ENCODE peak calls at places on chromosomes 11 and 22, in seven cellular contexts. One of them, this sample, is unnamed.

GRCh38 chr22:20063271-20064139 is 16.5 kb upstream of the DGCR8 start:
- DNase-seq in ascending aorta: no peak
- DNase-seq in right atrium auricular region: no peak
- DNase-seq in stimulated activated CD4-positive, alpha-beta T cell treated with anti-CD3 and anti-CD28 coated beads, Interleukin-2, amount 100 ng/mL, for 48 hours: no peak
- DNase-seq in Calu3: no peak
- DNase-seq in kidney glomerular epithelial cell: no peak
- DNase-seq in activated CD4-positive, alpha-beta T cell treated with anti-CD3 and anti-CD28 coated beads for 48 hours: no peak
- DNase-seq in this sample: no peak

GRCh38 chr22:30298005-30298701 is 8.8 kb upstream of the CASTOR1 start:
- DNase-seq in ascending aorta: no peak
- DNase-seq in right atrium auricular region: no peak
- DNase-seq in stimulated activated CD4-positive, alpha-beta T cell treated with anti-CD3 and anti-CD28 coated beads, Interleukin-2, amount 100 ng/mL, for 48 hours: no peak
- DNase-seq in Calu3: peak
- DNase-seq in kidney glomerular epithelial cell: no peak
- DNase-seq in activated CD4-positive, alpha-beta T cell treated with anti-CD3 and anti-CD28 coated beads for 48 hours: no peak
- DNase-seq in this sample: no peak

GRCh38 chr11:67665537-67666302 is 8.7 kb downstream of the ALDH3B2 start:
- DNase-seq in ascending aorta: no peak
- DNase-seq in right atrium auricular region: no peak
- DNase-seq in stimulated activated CD4-positive, alpha-beta T cell treated with anti-CD3 and anti-CD28 coated beads, Interleukin-2, amount 100 ng/mL, for 48 hours: no peak
- DNase-seq in Calu3: peak
- DNase-seq in kidney glomerular epithelial cell: no peak
- DNase-seq in activated CD4-positive, alpha-beta T cell treated with anti-CD3 and anti-CD28 coated beads for 48 hours: no peak
- DNase-seq in this sample: no peak

GRCh38 chr22:23471698-23472097 is 108.4 kb downstream of the IGLL1 start:
- DNase-seq in ascending aorta: no peak
- DNase-seq in right atrium auricular region: no peak
- DNase-seq in stimulated activated CD4-positive, alpha-beta T cell treated with anti-CD3 and anti-CD28 coated beads, Interleukin-2, amount 100 ng/mL, for 48 hours: no peak
- DNase-seq in Calu3: no peak
- DNase-seq in kidney glomerular epithelial cell: no peak
- DNase-seq in activated CD4-positive, alpha-beta T cell treated with anti-CD3 and anti-CD28 coated beads for 48 hours: no peak
- DNase-seq in this sample: no peak

GRCh38 chr22:20017622-20017958 is 967 bp upstream of the ARVCF start:
- DNase-seq in ascending aorta: no peak
- DNase-seq in right atrium auricular region: no peak
- DNase-seq in stimulated activated CD4-positive, alpha-beta T cell treated with anti-CD3 and anti-CD28 coated beads, Interleukin-2, amount 100 ng/mL, for 48 hours: no peak
- DNase-seq in Calu3: no peak
- DNase-seq in kidney glomerular epithelial cell: no peak
- DNase-seq in activated CD4-positive, alpha-beta T cell treated with anti-CD3 and anti-CD28 coated beads for 48 hours: no peak
- DNase-seq in this sample: no peak

GRCh38 chr11:58742981-58743880 is 11.5 kb upstream of the GLYAT start:
- DNase-seq in ascending aorta: no peak
- DNase-seq in right atrium auricular region: no peak
- DNase-seq in stimulated activated CD4-positive, alpha-beta T cell treated with anti-CD3 and anti-CD28 coated beads, Interleukin-2, amount 100 ng/mL, for 48 hours: no peak
- DNase-seq in Calu3: no peak
- DNase-seq in kidney glomerular epithelial cell: no peak
- DNase-seq in activated CD4-positive, alpha-beta T cell treated with anti-CD3 and anti-CD28 coated beads for 48 hours: peak
- DNase-seq in this sample: no peak

GRCh38 chr22:45212306-45212709 is 28.4 kb downstream of the KIAA0930 start:
- DNase-seq in ascending aorta: peak
- DNase-seq in right atrium auricular region: peak
- DNase-seq in stimulated activated CD4-positive, alpha-beta T cell treated with anti-CD3 and anti-CD28 coated beads, Interleukin-2, amount 100 ng/mL, for 48 hours: no peak
- DNase-seq in Calu3: no peak
- DNase-seq in kidney glomerular epithelial cell: peak
- DNase-seq in activated CD4-positive, alpha-beta T cell treated with anti-CD3 and anti-CD28 coated beads for 48 hours: no peak
- DNase-seq in this sample: peak

GRCh38 chr22:19524170-19525115 is at the start of gene CLDN5:
- DNase-seq in ascending aorta: peak
- DNase-seq in right atrium auricular region: no peak
- DNase-seq in stimulated activated CD4-positive, alpha-beta T cell treated with anti-CD3 and anti-CD28 coated beads, Interleukin-2, amount 100 ng/mL, for 48 hours: no peak
- DNase-seq in Calu3: no peak
- DNase-seq in kidney glomerular epithelial cell: no peak
- DNase-seq in activated CD4-positive, alpha-beta T cell treated with anti-CD3 and anti-CD28 coated beads for 48 hours: no peak
- DNase-seq in this sample: no peak

GRCh38 chr22:26892401-26893033 is 235.1 kb downstream of the MIAT start:
- DNase-seq in ascending aorta: no peak
- DNase-seq in right atrium auricular region: peak
- DNase-seq in stimulated activated CD4-positive, alpha-beta T cell treated with anti-CD3 and anti-CD28 coated beads, Interleukin-2, amount 100 ng/mL, for 48 hours: no peak
- DNase-seq in Calu3: peak
- DNase-seq in kidney glomerular epithelial cell: no peak
- DNase-seq in activated CD4-positive, alpha-beta T cell treated with anti-CD3 and anti-CD28 coated beads for 48 hours: no peak
- DNase-seq in this sample: no peak

GRCh38 chr22:37201066-37201820 is 11.0 kb downstream of the SSTR3 start:
- DNase-seq in ascending aorta: no peak
- DNase-seq in right atrium auricular region: no peak
- DNase-seq in stimulated activated CD4-positive, alpha-beta T cell treated with anti-CD3 and anti-CD28 coated beads, Interleukin-2, amount 100 ng/mL, for 48 hours: no peak
- DNase-seq in Calu3: no peak
- DNase-seq in kidney glomerular epithelial cell: no peak
- DNase-seq in activated CD4-positive, alpha-beta T cell treated with anti-CD3 and anti-CD28 coated beads for 48 hours: no peak
- DNase-seq in this sample: no peak

GRCh38 chr11:62958547-62959071 is 26.2 kb downstream of the SLC22A6 start:
- DNase-seq in ascending aorta: no peak
- DNase-seq in right atrium auricular region: no peak
- DNase-seq in stimulated activated CD4-positive, alpha-beta T cell treated with anti-CD3 and anti-CD28 coated beads, Interleukin-2, amount 100 ng/mL, for 48 hours: no peak
- DNase-seq in Calu3: no peak
- DNase-seq in kidney glomerular epithelial cell: no peak
- DNase-seq in activated CD4-positive, alpha-beta T cell treated with anti-CD3 and anti-CD28 coated beads for 48 hours: no peak
- DNase-seq in this sample: no peak

GRCh38 chr22:42434748-42435425 is 2.7 kb upstream of the NFAM1 start:
- DNase-seq in ascending aorta: no peak
- DNase-seq in right atrium auricular region: no peak
- DNase-seq in stimulated activated CD4-positive, alpha-beta T cell treated with anti-CD3 and anti-CD28 coated beads, Interleukin-2, amount 100 ng/mL, for 48 hours: no peak
- DNase-seq in Calu3: no peak
- DNase-seq in kidney glomerular epithelial cell: no peak
- DNase-seq in activated CD4-positive, alpha-beta T cell treated with anti-CD3 and anti-CD28 coated beads for 48 hours: no peak
- DNase-seq in this sample: no peak

GRCh38 chr22:32112380-32112779 is 46.7 kb downstream of the C22orf42 start:
- DNase-seq in ascending aorta: no peak
- DNase-seq in right atrium auricular region: no peak
- DNase-seq in stimulated activated CD4-positive, alpha-beta T cell treated with anti-CD3 and anti-CD28 coated beads, Interleukin-2, amount 100 ng/mL, for 48 hours: no peak
- DNase-seq in Calu3: no peak
- DNase-seq in kidney glomerular epithelial cell: no peak
- DNase-seq in activated CD4-positive, alpha-beta T cell treated with anti-CD3 and anti-CD28 coated beads for 48 hours: no peak
- DNase-seq in this sample: no peak

GRCh38 chr11:2533642-2534115 is 88.9 kb downstream of the KCNQ1 start:
- DNase-seq in ascending aorta: peak
- DNase-seq in right atrium auricular region: peak
- DNase-seq in stimulated activated CD4-positive, alpha-beta T cell treated with anti-CD3 and anti-CD28 coated beads, Interleukin-2, amount 100 ng/mL, for 48 hours: no peak
- DNase-seq in Calu3: peak
- DNase-seq in kidney glomerular epithelial cell: peak
- DNase-seq in activated CD4-positive, alpha-beta T cell treated with anti-CD3 and anti-CD28 coated beads for 48 hours: peak
- DNase-seq in this sample: peak

GRCh38 chr11:134530826-134531225 is 118.8 kb upstream of the B3GAT1 start:
- DNase-seq in ascending aorta: peak
- DNase-seq in right atrium auricular region: peak
- DNase-seq in stimulated activated CD4-positive, alpha-beta T cell treated with anti-CD3 and anti-CD28 coated beads, Interleukin-2, amount 100 ng/mL, for 48 hours: no peak
- DNase-seq in Calu3: no peak
- DNase-seq in kidney glomerular epithelial cell: no peak
- DNase-seq in activated CD4-positive, alpha-beta T cell treated with anti-CD3 and anti-CD28 coated beads for 48 hours: no peak
- DNase-seq in this sample: no peak

This sample was measured in ACHN.